ENCODE peak calls at places on chromosomes 6 and 20, in four cellular contexts. E is A549, B is HepG2, L is K562. N is an unnamed sample.

GRCh38 chr6:33987531-33988021 is 158.3 kb downstream of the GRM4 start:
- DNase-seq in L (peak; percentile 31), B (no peak), E (no peak), N (no peak)

GRCh38 chr6:100084301-100085161 is 90.5 kb upstream of the MCHR2 start:
- DNase-seq in E (no peak), B (no peak), L (no peak), N (no peak)

GRCh38 chr6:49563006-49563886 is 12.8 kb downstream of the C6orf141 start:
- DNase-seq in L (peak; percentile 41), B (no peak), E (no peak), N (no peak)

GRCh38 chr6:158784505-158784904 is 34.7 kb downstream of the EZR start:
- DNase-seq in L (no peak), B (no peak), E (no peak), N (no peak)

GRCh38 chr20:14295238-14295637 is 42.2 kb downstream of the FLRT3 start:
- DNase-seq in L (no peak), B (no peak), E (no peak), N (no peak)

GRCh38 chr6:42292002-42292735 is 74.5 kb upstream of the MRPS10 start:
- DNase-seq in E (peak; percentile 15), L (no peak), B (no peak), N (no peak)

GRCh38 chr20:14832630-14833029 is 495.2 kb upstream of the FLRT3 start:
- DNase-seq in E (no peak), L (no peak), B (no peak), N (no peak)

GRCh38 chr20:37939701-37940151 is 36.8 kb downstream of the VSTM2L start:
- DNase-seq in B (no peak), E (no peak), L (no peak), N (no peak)

GRCh38 chr6:136989591-136990578 is 54.9 kb downstream of the IL20RA start:
- DNase-seq in L (no peak), E (no peak), B (no peak), N (peak; percentile 70)

DNA sequence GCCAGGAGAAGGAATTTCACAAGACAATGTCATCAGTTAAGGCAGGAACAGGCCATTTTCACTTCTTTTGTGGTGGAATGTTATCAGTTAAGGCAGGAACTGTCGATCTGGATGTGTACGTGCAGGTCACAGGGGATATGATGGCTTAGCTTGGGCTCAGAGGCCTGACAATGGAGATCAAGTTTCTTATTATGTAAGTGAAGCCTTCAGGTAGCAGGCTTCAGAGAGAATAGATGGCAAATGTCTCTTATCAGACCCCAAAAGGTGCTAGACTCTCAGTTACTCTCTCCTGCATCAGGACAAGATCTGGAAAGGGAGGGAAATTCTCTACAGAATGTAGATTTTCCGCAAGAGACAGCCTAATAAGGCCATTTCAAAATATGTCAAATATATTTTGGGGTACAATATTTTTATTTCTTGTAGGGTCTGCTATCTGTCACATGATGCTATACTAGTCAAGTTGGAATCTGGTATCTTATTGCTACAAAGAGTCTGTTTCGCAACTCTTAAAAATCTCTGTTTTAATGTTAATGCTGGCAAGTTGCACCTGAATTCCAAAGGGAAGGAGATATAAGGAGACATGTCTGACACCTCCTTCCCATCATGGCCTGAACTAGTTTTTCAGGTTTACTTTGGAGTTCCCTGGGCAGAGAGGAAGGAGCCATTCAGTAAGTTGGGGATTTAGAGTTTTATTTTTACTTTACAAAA is 48.8 kb downstream of the TRDN start:
- DNase-seq in L (no peak), B (no peak), E (no peak), N (no peak)
- TF ChIP-seq HMGXB4 in L (no peak), B (no peak), E (no peak), N (no peak)

GRCh38 chr6:118350881-118351430 is 197.1 kb upstream of the PLN start:
- DNase-seq in E (no peak), B (no peak), L (no peak), N (no peak)

GRCh38 chr6:118356054-118356453 is 192.0 kb upstream of the PLN start:
- DNase-seq in L (no peak), E (no peak), B (no peak), N (no peak)

GRCh38 chr6:118356686-118357085 is 191.4 kb upstream of the PLN start:
- DNase-seq in B (no peak), E (no peak), L (no peak), N (no peak)

GRCh38 chr6:118353564-118353963 is 194.5 kb upstream of the PLN start:
- DNase-seq in L (no peak), E (no peak), B (no peak), N (no peak)

DNA sequence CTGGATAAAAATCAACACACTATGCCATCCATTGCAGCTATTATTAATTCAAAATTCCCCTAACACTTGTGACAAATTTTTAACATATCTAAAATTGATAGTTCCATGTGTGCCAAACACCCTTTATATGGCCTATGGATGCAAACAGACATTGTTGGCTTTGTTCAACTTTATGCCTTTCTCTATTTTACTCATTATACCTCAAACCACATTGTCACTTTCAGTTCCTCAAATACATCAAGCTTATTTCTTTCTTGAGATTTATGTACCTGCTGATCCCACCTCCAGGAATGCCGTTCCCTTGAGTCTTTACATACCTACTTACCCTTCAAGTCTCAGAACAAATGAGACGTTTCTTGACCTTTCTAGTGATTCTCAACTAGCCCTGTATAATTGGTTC is 193.5 kb upstream of the PLN start:
- DNase-seq in L (no peak), B (no peak), E (no peak), N (no peak)
- TF ChIP-seq HMGXB4 in L (no peak), B (no peak), E (no peak), N (no peak)

DNA sequence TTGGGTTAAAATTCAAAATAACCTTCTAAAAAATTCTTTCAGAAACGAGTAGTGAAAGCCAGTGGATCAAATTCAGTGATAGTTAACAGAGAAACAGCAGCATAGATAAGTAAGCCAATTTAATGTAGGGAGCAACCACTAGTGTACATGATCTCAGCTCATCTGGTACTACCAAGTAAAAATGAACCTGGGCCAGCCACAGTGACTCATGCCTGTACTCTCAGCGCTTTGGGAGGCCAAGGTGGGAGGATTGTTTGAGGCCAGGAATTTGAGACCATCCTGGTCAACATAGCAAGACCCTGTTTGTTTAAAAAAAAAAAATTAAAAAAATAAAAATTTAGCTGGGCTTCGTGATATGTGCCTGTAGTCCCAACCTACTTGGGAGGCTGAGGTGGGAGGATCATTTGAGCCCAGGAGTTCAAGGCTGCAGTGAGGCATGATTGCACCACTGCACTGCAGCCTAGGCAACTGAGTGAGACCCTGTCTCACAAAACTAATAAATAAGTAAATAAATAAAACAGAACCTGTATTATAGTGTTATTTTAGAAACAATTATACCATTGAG is 32.4 kb downstream of the CBFA2T2 start:
- DNase-seq in B (no peak), E (no peak), L (peak; percentile 9), N (no peak)
- TF ChIP-seq HMGXB4 in B (no peak), E (no peak), L (no peak), N (no peak)

DNA sequence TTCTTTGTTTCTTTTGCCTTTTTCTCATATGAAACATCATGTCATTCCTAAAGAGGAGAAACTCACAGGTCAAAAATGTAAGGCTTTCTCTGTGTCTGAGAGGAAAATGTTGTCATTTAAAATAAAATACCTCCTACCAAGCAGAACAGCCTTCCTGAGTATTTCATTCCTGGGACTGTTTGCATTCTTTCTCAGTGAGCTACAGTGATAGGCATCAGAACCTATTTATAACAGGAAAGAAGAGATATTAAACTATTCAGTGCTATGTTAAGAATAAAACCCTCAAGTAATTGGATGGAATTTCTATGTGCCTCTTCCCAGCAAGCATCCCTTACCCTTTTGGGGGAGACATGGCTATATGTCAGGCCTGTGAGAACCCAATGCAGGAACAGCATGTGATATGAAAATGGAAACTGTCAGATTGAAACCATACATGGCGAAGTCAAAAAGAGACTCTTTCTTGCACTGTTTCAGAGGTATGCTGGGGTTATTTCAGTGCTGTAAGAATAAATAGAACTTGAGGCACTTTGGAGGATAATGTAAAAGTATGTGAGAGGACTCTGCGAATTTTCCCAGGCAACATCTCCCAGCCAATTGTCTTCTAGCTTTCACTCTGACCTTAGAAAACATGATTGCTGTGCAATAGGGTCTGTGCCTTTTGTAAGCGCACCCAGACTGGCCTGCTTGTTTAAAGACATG is 133.8 kb upstream of the CCN2 start:
- DNase-seq in E (no peak), L (no peak), B (no peak), N (no peak)
- TF ChIP-seq HMGXB4 in E (no peak), L (no peak), B (no peak), N (no peak)

GRCh38 chr6:163415176-163415619 is 680 bp downstream of the QKI start:
- DNase-seq in E (no peak), L (peak; percentile 42), B (no peak), N (no peak)
- TF ChIP-seq HMGXB4 in E (no peak), L (no peak), B (no peak), N (no peak)